ENCODE peak calls at places on chromosomes 6 and 20, in five cellular contexts. One of them, this sample, is unnamed.

GRCh38 chr6:81326856-81327561 is 425.5 kb downstream of the TENT5A start:
- DNase-seq in activated CD4-positive, alpha-beta T cell treated with anti-CD3 and anti-CD28 coated beads for 36 hours: no peak
- DNase-seq in lower lobe of right lung: no peak
- DNase-seq in skeletal muscle cell: peak
- DNase-seq in retinal pigment epithelial cell: no peak
- DNase-seq in this sample: no peak

GRCh38 chr6:15715060-15715459 is 52.2 kb upstream of the DTNBP1 start:
- DNase-seq in activated CD4-positive, alpha-beta T cell treated with anti-CD3 and anti-CD28 coated beads for 36 hours: peak
- DNase-seq in skeletal muscle cell: no peak
- DNase-seq in lower lobe of right lung: no peak
- DNase-seq in retinal pigment epithelial cell: no peak
- DNase-seq in this sample: no peak

GRCh38 chr6:84910881-84911607 is 146.6 kb upstream of the TBX18 start:
- DNase-seq in skeletal muscle cell: no peak
- DNase-seq in lower lobe of right lung: no peak
- DNase-seq in activated CD4-positive, alpha-beta T cell treated with anti-CD3 and anti-CD28 coated beads for 36 hours: no peak
- DNase-seq in retinal pigment epithelial cell: no peak
- DNase-seq in this sample: no peak

GRCh38 chr6:25233226-25233625 is 45.9 kb upstream of the CARMIL1 start:
- DNase-seq in skeletal muscle cell: no peak
- DNase-seq in lower lobe of right lung: no peak
- DNase-seq in retinal pigment epithelial cell: no peak
- DNase-seq in activated CD4-positive, alpha-beta T cell treated with anti-CD3 and anti-CD28 coated beads for 36 hours: no peak
- DNase-seq in this sample: no peak

GRCh38 chr6:150202934-150203333 is 60.1 kb downstream of the PPP1R14C start:
- DNase-seq in lower lobe of right lung: no peak
- DNase-seq in skeletal muscle cell: no peak
- DNase-seq in retinal pigment epithelial cell: no peak
- DNase-seq in activated CD4-positive, alpha-beta T cell treated with anti-CD3 and anti-CD28 coated beads for 36 hours: no peak
- DNase-seq in this sample: no peak

GRCh38 chr6:155310596-155310995 is 3.7 kb downstream of the TFB1M start:
- DNase-seq in skeletal muscle cell: no peak
- DNase-seq in activated CD4-positive, alpha-beta T cell treated with anti-CD3 and anti-CD28 coated beads for 36 hours: no peak
- DNase-seq in lower lobe of right lung: no peak
- DNase-seq in retinal pigment epithelial cell: no peak
- DNase-seq in this sample: no peak

GRCh38 chr6:73354389-73354651 is 244 bp upstream of the DPPA5 start:
- DNase-seq in retinal pigment epithelial cell: no peak
- DNase-seq in skeletal muscle cell: no peak
- DNase-seq in activated CD4-positive, alpha-beta T cell treated with anti-CD3 and anti-CD28 coated beads for 36 hours: no peak
- DNase-seq in lower lobe of right lung: no peak
- DNase-seq in this sample: no peak

GRCh38 chr6:81752084-81752968 is at the start of gene TENT5A:
- DNase-seq in skeletal muscle cell: peak
- DNase-seq in retinal pigment epithelial cell: peak
- DNase-seq in lower lobe of right lung: peak
- DNase-seq in activated CD4-positive, alpha-beta T cell treated with anti-CD3 and anti-CD28 coated beads for 36 hours: peak
- DNase-seq in this sample: peak

GRCh38 chr6:128519931-128520435 is 416 bp downstream of the PTPRK start:
- DNase-seq in skeletal muscle cell: no peak
- DNase-seq in lower lobe of right lung: peak
- DNase-seq in retinal pigment epithelial cell: no peak
- DNase-seq in activated CD4-positive, alpha-beta T cell treated with anti-CD3 and anti-CD28 coated beads for 36 hours: peak
- DNase-seq in this sample: no peak

GRCh38 chr20:36883972-36884535 is 8.1 kb downstream of the TLDC2 start:
- DNase-seq in activated CD4-positive, alpha-beta T cell treated with anti-CD3 and anti-CD28 coated beads for 36 hours: no peak
- DNase-seq in skeletal muscle cell: no peak
- DNase-seq in retinal pigment epithelial cell: no peak
- DNase-seq in lower lobe of right lung: no peak
- DNase-seq in this sample: no peak

GRCh38 chr20:47360489-47361267 is 4.2 kb upstream of the ZMYND8 start:
- DNase-seq in lower lobe of right lung: peak
- DNase-seq in activated CD4-positive, alpha-beta T cell treated with anti-CD3 and anti-CD28 coated beads for 36 hours: no peak
- DNase-seq in retinal pigment epithelial cell: peak
- DNase-seq in skeletal muscle cell: peak
- DNase-seq in this sample: no peak

GRCh38 chr6:169778646-169779045 is 27.2 kb downstream of the ERMARD start:
- DNase-seq in skeletal muscle cell: no peak
- DNase-seq in lower lobe of right lung: no peak
- DNase-seq in activated CD4-positive, alpha-beta T cell treated with anti-CD3 and anti-CD28 coated beads for 36 hours: no peak
- DNase-seq in retinal pigment epithelial cell: peak
- DNase-seq in this sample: no peak

GRCh38 chr20:2738734-2739398 is 46.3 kb downstream of the EBF4 start:
- DNase-seq in skeletal muscle cell: no peak
- DNase-seq in lower lobe of right lung: no peak
- DNase-seq in retinal pigment epithelial cell: no peak
- DNase-seq in activated CD4-positive, alpha-beta T cell treated with anti-CD3 and anti-CD28 coated beads for 36 hours: no peak
- DNase-seq in this sample: no peak

GRCh38 chr6:100088009-100088408 is 94.0 kb upstream of the MCHR2 start:
- DNase-seq in retinal pigment epithelial cell: peak
- DNase-seq in skeletal muscle cell: peak
- DNase-seq in activated CD4-positive, alpha-beta T cell treated with anti-CD3 and anti-CD28 coated beads for 36 hours: no peak
- DNase-seq in lower lobe of right lung: no peak
- DNase-seq in this sample: no peak

GRCh38 chr20:8287328-8287727 is 155.3 kb downstream of the PLCB1 start:
- DNase-seq in skeletal muscle cell: no peak
- DNase-seq in lower lobe of right lung: no peak
- DNase-seq in retinal pigment epithelial cell: no peak
- DNase-seq in activated CD4-positive, alpha-beta T cell treated with anti-CD3 and anti-CD28 coated beads for 36 hours: no peak
- DNase-seq in this sample: no peak

GRCh38 chr6:5731435-5731834 is 275.3 kb downstream of the NRN1 start:
- DNase-seq in skeletal muscle cell: no peak
- DNase-seq in activated CD4-positive, alpha-beta T cell treated with anti-CD3 and anti-CD28 coated beads for 36 hours: no peak
- DNase-seq in retinal pigment epithelial cell: no peak
- DNase-seq in lower lobe of right lung: no peak
- DNase-seq in this sample: no peak